ENCODE peak calls at places on chromosome 12, in five cellular contexts. K, W, U, T and S are unnamed samples.

GRCh38 chr12:108313609-108314331 is 25.3 kb downstream of the CMKLR1 start:
- DNase-seq in K (peak), W (no peak), U (peak), T (no peak), S (no peak)

GRCh38 chr12:49190317-49190716 is 1.4 kb upstream of the TUBA1A start:
- DNase-seq in K (no peak), W (peak), U (no peak), T (no peak), S (no peak)

GRCh38 chr12:120677765-120678473 is 9.0 kb upstream of the MLEC start:
- DNase-seq in K (no peak), W (no peak), U (no peak), T (no peak), S (no peak)

GRCh38 chr12:104712477-104712876 is 245.6 kb downstream of the SLC41A2 start:
- DNase-seq in K (no peak), W (no peak), U (peak), T (no peak), S (no peak)

GRCh38 chr12:43480591-43480990 is 71.4 kb downstream of the ADAMTS20 start:
- DNase-seq in K (no peak), W (no peak), U (no peak), T (no peak), S (no peak)

GRCh38 chr12:64099430-64099829 is 122.7 kb downstream of the KICS2 start:
- DNase-seq in K (no peak), W (no peak), U (no peak), T (no peak), S (no peak)

GRCh38 chr12:122018937-122019336 is 2.7 kb upstream of the BCL7A start:
- DNase-seq in K (no peak), W (no peak), U (no peak), T (no peak), S (no peak)

GRCh38 chr12:26274441-26275312 is 79.3 kb downstream of the SSPN start:
- DNase-seq in K (no peak), W (no peak), U (no peak), T (no peak), S (peak)

GRCh38 chr12:120534703-120535655 is 823 bp downstream of the RNF10 start:
- DNase-seq in K (peak), W (peak), U (peak), T (peak), S (peak)

GRCh38 chr12:99043319-99043914 is 398.3 kb downstream of the APAF1 start:
- DNase-seq in K (peak), W (peak), U (no peak), T (no peak), S (no peak)

GRCh38 chr12:8779281-8779680 is 43.1 kb upstream of the A2ML1 start:
- DNase-seq in K (no peak), W (no peak), U (no peak), T (no peak), S (no peak)

GRCh38 chr12:105076098-105076497 is 8.2 kb downstream of the ALDH1L2 start:
- DNase-seq in K (no peak), W (no peak), U (no peak), T (no peak), S (no peak)

GRCh38 chr12:131357152-131357747 is 353.6 kb upstream of the SFSWAP start:
- DNase-seq in K (no peak), W (no peak), U (no peak), T (no peak), S (no peak)

GRCh38 chr12:57583008-57583831 is 7.8 kb upstream of the PIP4K2C start:
- DNase-seq in K (peak), W (peak), U (peak), T (peak), S (peak)

GRCh38 chr12:106736051-106736957 is 38.2 kb upstream of the RIC8B start:
- DNase-seq in K (no peak), W (no peak), U (no peak), T (peak), S (no peak)

GRCh38 chr12:102873077-102873476 is 44.0 kb downstream of the PAH start:
- DNase-seq in K (no peak), W (no peak), U (no peak), T (no peak), S (no peak)